ENCODE peak calls at places on chromosome 1, in five cellular contexts. G, A, H, V and Q are unnamed samples.

GRCh38 chr1:17890056-17890814 is 135.1 kb downstream of the ACTL8 start:
- DNase-seq in G (no peak), A (no peak), H (no peak), V (no peak), Q (no peak)

GRCh38 chr1:6591222-6591621 is 11.4 kb downstream of the ZBTB48 start:
- DNase-seq in G (no peak), A (peak), H (no peak), V (peak), Q (no peak)

GRCh38 chr1:200040516-200041138 is 13.1 kb downstream of the NR5A2 start:
- DNase-seq in G (no peak), A (no peak), H (peak), V (no peak), Q (peak)

GRCh38 chr1:93681549-93682412 is at the start of gene BCAR3:
- DNase-seq in G (peak), A (peak), H (peak), V (peak), Q (peak)

GRCh38 chr1:218813247-218813646 is 360.4 kb upstream of the LYPLAL1 start:
- DNase-seq in G (peak), A (no peak), H (peak), V (no peak), Q (peak)

GRCh38 chr1:21355956-21356355 is 65.7 kb upstream of the ECE1 start:
- DNase-seq in G (no peak), A (no peak), H (no peak), V (no peak), Q (no peak)

GRCh38 chr1:118459871-118460270 is 274.8 kb upstream of the SPAG17 start:
- DNase-seq in G (no peak), A (no peak), H (no peak), V (no peak), Q (no peak)

GRCh38 chr1:56411484-56412180 is 167.7 kb downstream of the PLPP3 start:
- DNase-seq in G (no peak), A (no peak), H (peak), V (no peak), Q (no peak)

GRCh38 chr1:162023547-162024501 is at the start of gene OLFML2B:
- DNase-seq in G (peak), A (peak), H (peak), V (peak), Q (peak)

GRCh38 chr1:115069186-115069585 is 20.1 kb downstream of the TSPAN2 start:
- DNase-seq in G (peak), A (no peak), H (no peak), V (no peak), Q (no peak)

GRCh38 chr1:63902844-63903589 is 129.2 kb downstream of the ROR1 start:
- DNase-seq in G (peak), A (no peak), H (peak), V (no peak), Q (no peak)

GRCh38 chr1:70504821-70505193 is 93.7 kb downstream of the CTH start:
- DNase-seq in G (peak), A (no peak), H (peak), V (no peak), Q (peak)

GRCh38 chr1:78291872-78292271 is 198.9 kb upstream of the PTGFR start:
- DNase-seq in G (no peak), A (no peak), H (no peak), V (no peak), Q (no peak)

GRCh38 chr1:167629681-167630567 is at the start of gene RCSD1:
- DNase-seq in G (no peak), A (peak), H (no peak), V (peak), Q (no peak)

GRCh38 chr1:227774051-227774720 is 39.0 kb downstream of the SNAP47 start:
- DNase-seq in G (no peak), A (no peak), H (no peak), V (no peak), Q (no peak)

GRCh38 chr1:167057297-167057688 is 32.9 kb downstream of the GPA33 start:
- DNase-seq in G (peak), A (no peak), H (peak), V (no peak), Q (peak)

GRCh38 chr1:20184997-20185833 is 681 bp upstream of the UBXN10 start:
- DNase-seq in G (no peak), A (no peak), H (no peak), V (no peak), Q (no peak)

GRCh38 chr1:110643886-110644285 is 30.9 kb downstream of the KCNA3 start:
- DNase-seq in G (no peak), A (no peak), H (no peak), V (no peak), Q (no peak)

GRCh38 chr1:2322593-2323295 is 68.6 kb downstream of the MORN1 start:
- DNase-seq in G (no peak), A (peak), H (no peak), V (peak), Q (no peak)

GRCh38 chr1:212669102-212669501 is 30.5 kb downstream of the BATF3 start:
- DNase-seq in G (peak), A (no peak), H (peak), V (no peak), Q (peak)

GRCh38 chr1:93753766-93754763 is 72.4 kb upstream of the BCAR3 start:
- DNase-seq in G (peak), A (no peak), H (peak), V (no peak), Q (peak)

GRCh38 chr1:31639543-31639942 is 5.1 kb downstream of the PEF1 start:
- DNase-seq in G (peak), A (no peak), H (peak), V (no peak), Q (peak)

GRCh38 chr1:36123357-36123756 is 1.7 kb downstream of the COL8A2 start:
- DNase-seq in G (no peak), A (peak), H (no peak), V (no peak), Q (peak)

GRCh38 chr1:106554294-106554693 is 502.2 kb upstream of the PRMT6 start:
- DNase-seq in G (no peak), A (no peak), H (no peak), V (no peak), Q (peak)

GRCh38 chr1:53604291-53604919 is 134.6 kb downstream of the GLIS1 start:
- DNase-seq in G (no peak), A (no peak), H (no peak), V (no peak), Q (no peak)
- TF ChIP-seq CTCF in G (no peak), A (no peak), H (no peak), V (no peak), Q (no peak)

GRCh38 chr1:26284597-26285351 is 4.9 kb downstream of the SH3BGRL3 start:
- DNase-seq in G (peak), A (peak), H (peak), V (peak), Q (peak)
- H3K4me3 ChIP-seq in G (no peak), A (no peak), H (no peak), V (no peak), Q (no peak)

GRCh38 chr1:155251566-155251965 is 3.7 kb downstream of the ENTREP3 start:
- DNase-seq in G (no peak), A (no peak), H (no peak), V (no peak), Q (no peak)

GRCh38 chr1:155253797-155254196 is 1.5 kb downstream of the ENTREP3 start:
- DNase-seq in G (peak), A (no peak), H (no peak), V (no peak), Q (no peak)

GRCh38 chr1:155254228-155254713 is 1.0 kb downstream of the ENTREP3 start:
- DNase-seq in G (no peak), A (no peak), H (no peak), V (no peak), Q (no peak)

GRCh38 chr1:155254714-155255242 is 505 bp downstream of the ENTREP3 start:
- DNase-seq in G (no peak), A (no peak), H (no peak), V (peak), Q (no peak)

DNA sequence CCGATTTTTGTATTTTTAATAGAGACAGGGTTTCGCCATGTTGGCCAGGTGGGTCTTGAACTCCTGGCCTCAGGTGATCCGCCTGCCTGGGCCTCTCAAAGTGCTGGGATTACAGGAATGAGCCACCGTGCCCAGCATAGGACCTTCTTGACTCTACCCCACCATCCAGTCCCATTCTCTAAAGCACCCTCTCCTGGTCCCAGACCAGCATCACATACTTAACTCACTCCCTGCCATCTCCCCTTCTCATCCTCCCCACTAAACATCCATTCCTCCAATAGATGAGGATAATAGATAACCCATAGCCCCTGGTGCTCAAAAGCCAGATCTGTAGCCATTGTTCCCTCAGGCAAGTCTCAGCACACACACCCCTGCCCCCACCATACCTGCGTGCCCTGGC is 2.1 kb downstream of the ENTREP3 start:
- DNase-seq in G (no peak), A (no peak), H (no peak), V (no peak), Q (no peak)
- TF ChIP-seq CTCF in G (no peak), A (no peak), H (peak), V (no peak), Q (peak)

DNA sequence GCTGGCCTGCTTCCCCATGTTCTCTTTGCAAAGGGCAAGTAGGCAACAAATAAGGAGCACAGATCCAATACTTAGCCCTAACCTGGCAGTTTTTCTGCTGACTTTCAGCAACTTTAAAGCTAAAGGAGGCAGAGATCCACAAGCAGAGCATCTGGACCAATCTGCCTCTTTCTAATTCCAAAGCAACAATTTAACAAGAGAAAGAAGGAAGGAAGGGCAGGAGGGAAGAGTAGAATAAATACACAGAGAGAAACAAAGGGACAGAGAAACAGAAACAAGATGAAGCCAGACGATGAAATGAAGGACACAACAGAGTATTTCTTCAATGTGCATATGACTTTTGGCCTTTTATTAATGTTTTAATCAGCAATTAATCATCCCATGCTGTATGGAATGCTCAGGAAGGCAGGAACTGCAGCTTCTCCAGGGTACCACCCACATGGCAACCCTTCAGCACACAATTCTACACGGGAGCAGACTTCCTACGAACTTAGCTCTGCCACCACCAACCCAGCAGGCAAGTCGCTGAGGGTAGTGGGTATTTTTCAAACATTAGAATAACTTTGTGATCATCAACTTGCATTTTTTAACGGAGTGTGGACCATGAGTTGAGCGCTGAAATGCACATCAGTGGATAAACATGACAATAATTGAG is 15.3 kb downstream of the CLCC1 start:
- DNase-seq in G (no peak), A (no peak), H (peak), V (no peak), Q (peak)
- H3K4me3 ChIP-seq in G (no peak), A (peak), H (no peak), V (no peak), Q (peak)

GRCh38 chr1:43650306-43650941 is 475 bp downstream of the KDM4A start:
- DNase-seq in G (peak), A (peak), H (peak), V (peak), Q (peak)
- TF ChIP-seq CTCF in G (no peak), A (no peak), H (no peak), V (no peak), Q (no peak)

DNA sequence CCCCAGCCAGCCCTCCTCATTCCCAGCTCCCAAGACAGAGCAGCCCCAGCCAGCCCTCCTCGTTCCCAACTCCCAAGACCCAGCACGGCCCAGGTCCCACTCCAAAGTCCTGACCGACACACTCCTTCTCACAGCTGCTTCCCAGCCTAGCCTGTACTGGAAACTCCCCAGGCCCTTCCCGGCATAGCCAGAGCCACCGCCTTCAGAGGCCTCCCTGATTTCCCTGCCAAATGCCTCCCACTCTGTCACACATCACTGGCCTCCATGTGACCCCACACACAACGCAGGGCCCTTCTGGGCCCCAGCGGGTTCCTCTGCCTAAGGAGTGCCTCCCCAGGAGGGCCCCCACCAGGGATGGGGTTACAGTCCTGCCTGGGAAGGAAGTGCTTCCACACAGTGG is 2.8 kb downstream of the UBE2J2 start:
- DNase-seq in G (peak), A (no peak), H (peak), V (no peak), Q (no peak)
- H3K4me3 ChIP-seq in G (peak), A (peak), H (no peak), V (peak), Q (no peak)

DNA sequence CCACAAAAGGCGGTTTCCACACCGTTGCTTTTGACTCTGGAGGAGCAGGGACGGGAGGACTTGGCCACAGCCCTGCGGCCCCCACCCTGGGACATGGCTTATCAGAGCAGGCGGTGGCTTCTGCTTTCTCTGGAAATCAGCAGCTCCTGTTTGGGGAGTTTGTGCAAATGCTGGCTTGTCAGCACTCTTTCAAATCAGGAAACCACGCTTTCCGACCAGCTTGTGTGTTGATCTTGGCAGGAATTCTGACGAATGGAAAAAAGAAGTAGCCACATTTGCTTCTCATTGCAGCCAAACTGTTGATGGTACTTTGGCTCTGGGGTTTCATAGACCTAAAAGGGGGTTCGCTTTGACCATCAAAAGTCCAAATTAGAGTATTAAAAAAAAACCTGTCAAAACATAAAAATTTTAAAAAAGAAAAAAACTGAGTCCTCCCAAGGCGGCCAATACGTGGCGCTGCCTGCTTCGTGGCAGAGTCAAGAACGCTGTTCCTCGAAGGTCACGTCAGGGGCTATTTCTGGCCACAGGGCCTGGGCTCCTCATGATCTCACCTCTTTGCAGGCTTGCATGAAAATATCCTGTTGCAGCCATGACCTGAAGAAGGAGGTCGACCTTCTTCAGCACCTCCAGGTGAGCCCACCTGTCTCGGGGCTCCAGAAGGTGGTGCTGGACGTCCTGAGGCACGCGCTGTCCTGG is 80.8 kb upstream of the EFHD2 start:
- DNase-seq in G (peak), A (peak), H (peak), V (peak), Q (peak)
- TF ChIP-seq CTCF in G (no peak), A (peak), H (peak), V (peak), Q (peak)